ENCODE peak calls at places on chromosomes 1 and 21, in nine cellular contexts. One of them, this sample, is unnamed.

GRCh38 chr1:164794310-164794709 is 235.3 kb downstream of the PBX1 start:
- DNase-seq in dorsolateral prefrontal cortex: no peak
- DNase-seq in mammary epithelial cell: peak
- DNase-seq in NB4: peak
- DNase-seq in tibial artery: no peak
- DNase-seq in epithelial cell of proximal tubule: peak
- DNase-seq in lung: no peak
- DNase-seq in left lung: no peak
- DNase-seq in cardiac fibroblast: peak
- DNase-seq in this sample: no peak

GRCh38 chr1:12038356-12039140 is 19.2 kb downstream of the MIIP start:
- DNase-seq in mammary epithelial cell: no peak
- DNase-seq in left lung: peak
- DNase-seq in lung: no peak
- DNase-seq in dorsolateral prefrontal cortex: no peak
- DNase-seq in epithelial cell of proximal tubule: no peak
- DNase-seq in tibial artery: no peak
- DNase-seq in cardiac fibroblast: no peak
- DNase-seq in NB4: no peak
- DNase-seq in this sample: no peak

GRCh38 chr21:44458971-44459711 is 3.8 kb downstream of the LRRC3 start:
- DNase-seq in cardiac fibroblast: no peak
- DNase-seq in tibial artery: peak
- DNase-seq in left lung: peak
- DNase-seq in dorsolateral prefrontal cortex: no peak
- DNase-seq in mammary epithelial cell: no peak
- DNase-seq in epithelial cell of proximal tubule: no peak
- DNase-seq in lung: no peak
- DNase-seq in NB4: no peak
- DNase-seq in this sample: no peak

GRCh38 chr21:16193758-16194606 is 464.2 kb downstream of the USP25 start:
- DNase-seq in mammary epithelial cell: peak
- DNase-seq in cardiac fibroblast: peak
- DNase-seq in epithelial cell of proximal tubule: peak
- DNase-seq in tibial artery: peak
- DNase-seq in lung: peak
- DNase-seq in dorsolateral prefrontal cortex: peak
- DNase-seq in left lung: peak
- DNase-seq in NB4: peak
- DNase-seq in this sample: peak

GRCh38 chr21:46458315-46459023 is at the start of gene DIP2A:
- DNase-seq in tibial artery: peak
- DNase-seq in epithelial cell of proximal tubule: peak
- DNase-seq in left lung: peak
- DNase-seq in lung: peak
- DNase-seq in cardiac fibroblast: peak
- DNase-seq in mammary epithelial cell: peak
- DNase-seq in dorsolateral prefrontal cortex: peak
- DNase-seq in NB4: peak
- DNase-seq in this sample: peak

GRCh38 chr1:117710710-117711109 is 104.9 kb downstream of the TENT5C start:
- DNase-seq in left lung: no peak
- DNase-seq in lung: no peak
- DNase-seq in epithelial cell of proximal tubule: no peak
- DNase-seq in tibial artery: no peak
- DNase-seq in NB4: peak
- DNase-seq in mammary epithelial cell: no peak
- DNase-seq in cardiac fibroblast: no peak
- DNase-seq in dorsolateral prefrontal cortex: no peak
- DNase-seq in this sample: no peak

GRCh38 chr1:2866415-2867086 is 65.1 kb upstream of the TTC34 start:
- DNase-seq in mammary epithelial cell: no peak
- DNase-seq in left lung: peak
- DNase-seq in tibial artery: no peak
- DNase-seq in lung: no peak
- DNase-seq in NB4: no peak
- DNase-seq in dorsolateral prefrontal cortex: no peak
- DNase-seq in epithelial cell of proximal tubule: no peak
- DNase-seq in cardiac fibroblast: no peak
- DNase-seq in this sample: no peak

GRCh38 chr1:168972887-168973286 is 133.6 kb upstream of the ATP1B1 start:
- DNase-seq in cardiac fibroblast: peak
- DNase-seq in NB4: no peak
- DNase-seq in epithelial cell of proximal tubule: no peak
- DNase-seq in mammary epithelial cell: no peak
- DNase-seq in lung: peak
- DNase-seq in tibial artery: no peak
- DNase-seq in dorsolateral prefrontal cortex: no peak
- DNase-seq in left lung: no peak
- DNase-seq in this sample: no peak

GRCh38 chr1:154346276-154346914 is 21.1 kb downstream of the ATP8B2 start:
- DNase-seq in mammary epithelial cell: no peak
- DNase-seq in left lung: no peak
- DNase-seq in epithelial cell of proximal tubule: no peak
- DNase-seq in NB4: peak
- DNase-seq in tibial artery: no peak
- DNase-seq in dorsolateral prefrontal cortex: no peak
- DNase-seq in lung: no peak
- DNase-seq in cardiac fibroblast: no peak
- DNase-seq in this sample: no peak

GRCh38 chr21:31182231-31183129 is 144.2 kb upstream of the KRTAP19-8 start:
- DNase-seq in lung: no peak
- DNase-seq in cardiac fibroblast: no peak
- DNase-seq in mammary epithelial cell: no peak
- DNase-seq in left lung: no peak
- DNase-seq in dorsolateral prefrontal cortex: no peak
- DNase-seq in epithelial cell of proximal tubule: no peak
- DNase-seq in NB4: no peak
- DNase-seq in tibial artery: no peak
- DNase-seq in this sample: no peak

GRCh38 chr1:222817529-222817928 is 2.7 kb downstream of the DISP1 start:
- DNase-seq in tibial artery: peak
- DNase-seq in dorsolateral prefrontal cortex: no peak
- DNase-seq in epithelial cell of proximal tubule: peak
- DNase-seq in NB4: peak
- DNase-seq in cardiac fibroblast: peak
- DNase-seq in left lung: no peak
- DNase-seq in mammary epithelial cell: peak
- DNase-seq in lung: no peak
- DNase-seq in this sample: no peak

GRCh38 chr1:41360074-41361027 is 883 bp upstream of the FOXO6 start:
- DNase-seq in epithelial cell of proximal tubule: no peak
- DNase-seq in left lung: no peak
- DNase-seq in cardiac fibroblast: no peak
- DNase-seq in tibial artery: peak
- DNase-seq in mammary epithelial cell: no peak
- DNase-seq in NB4: no peak
- DNase-seq in dorsolateral prefrontal cortex: no peak
- DNase-seq in lung: no peak
- DNase-seq in this sample: peak

GRCh38 chr1:191343816-191344215 is 814.4 kb upstream of the RGS18 start:
- DNase-seq in tibial artery: no peak
- DNase-seq in NB4: no peak
- DNase-seq in lung: no peak
- DNase-seq in dorsolateral prefrontal cortex: no peak
- DNase-seq in left lung: no peak
- DNase-seq in mammary epithelial cell: no peak
- DNase-seq in cardiac fibroblast: peak
- DNase-seq in epithelial cell of proximal tubule: peak
- DNase-seq in this sample: no peak

GRCh38 chr1:8211620-8212442 is 106.1 kb upstream of the SLC45A1 start:
- DNase-seq in NB4: peak
- DNase-seq in lung: peak
- DNase-seq in left lung: peak
- DNase-seq in epithelial cell of proximal tubule: peak
- DNase-seq in cardiac fibroblast: peak
- DNase-seq in mammary epithelial cell: peak
- DNase-seq in dorsolateral prefrontal cortex: no peak
- DNase-seq in tibial artery: peak
- DNase-seq in this sample: peak

GRCh38 chr1:37085393-37085792 is 51.1 kb upstream of the GRIK3 start:
- DNase-seq in epithelial cell of proximal tubule: no peak
- DNase-seq in left lung: no peak
- DNase-seq in tibial artery: no peak
- DNase-seq in mammary epithelial cell: no peak
- DNase-seq in dorsolateral prefrontal cortex: no peak
- DNase-seq in NB4: peak
- DNase-seq in cardiac fibroblast: no peak
- DNase-seq in lung: no peak
- DNase-seq in this sample: no peak

GRCh38 chr21:43188181-43188580 is 19.4 kb downstream of the CRYAA start:
- DNase-seq in lung: no peak
- DNase-seq in epithelial cell of proximal tubule: no peak
- DNase-seq in tibial artery: peak
- DNase-seq in left lung: no peak
- DNase-seq in cardiac fibroblast: no peak
- DNase-seq in dorsolateral prefrontal cortex: no peak
- DNase-seq in NB4: no peak
- DNase-seq in mammary epithelial cell: no peak
- DNase-seq in this sample: no peak

DNA sequence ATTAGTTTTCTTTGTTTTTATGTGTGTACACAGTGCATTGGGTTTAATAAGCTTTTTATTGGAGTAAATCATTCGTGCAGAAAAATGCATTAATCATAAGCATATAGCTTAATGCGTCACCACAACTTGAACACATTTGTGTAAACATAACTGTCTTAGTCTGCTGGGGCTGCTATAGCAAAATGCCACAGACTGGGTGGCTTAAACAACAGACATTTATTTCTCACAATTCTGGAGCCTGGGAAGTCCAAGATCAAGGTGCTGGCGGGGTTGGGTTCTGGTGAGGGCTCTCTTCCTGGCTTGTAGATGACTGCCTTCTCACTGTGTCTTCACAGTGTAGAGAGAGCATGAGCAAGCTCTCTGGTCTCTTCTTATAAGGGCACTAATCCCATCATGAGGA is 17.6 kb upstream of the SLC6A9 start:
- DNase-seq in lung: no peak
- DNase-seq in dorsolateral prefrontal cortex: no peak
- DNase-seq in tibial artery: no peak
- DNase-seq in epithelial cell of proximal tubule: no peak
- DNase-seq in cardiac fibroblast: peak
- DNase-seq in NB4: no peak
- DNase-seq in mammary epithelial cell: peak
- DNase-seq in left lung: no peak
- DNase-seq in this sample: no peak
- H3K4me3 ChIP-seq in lung: no peak
- H3K4me3 ChIP-seq in dorsolateral prefrontal cortex: no peak
- H3K4me3 ChIP-seq in tibial artery: no peak
- H3K4me3 ChIP-seq in epithelial cell of proximal tubule: no peak
- H3K4me3 ChIP-seq in cardiac fibroblast: no peak
- H3K4me3 ChIP-seq in NB4: no peak
- H3K4me3 ChIP-seq in mammary epithelial cell: no peak
- H3K4me3 ChIP-seq in left lung: no peak
- H3K4me3 ChIP-seq in this sample: no peak

DNA sequence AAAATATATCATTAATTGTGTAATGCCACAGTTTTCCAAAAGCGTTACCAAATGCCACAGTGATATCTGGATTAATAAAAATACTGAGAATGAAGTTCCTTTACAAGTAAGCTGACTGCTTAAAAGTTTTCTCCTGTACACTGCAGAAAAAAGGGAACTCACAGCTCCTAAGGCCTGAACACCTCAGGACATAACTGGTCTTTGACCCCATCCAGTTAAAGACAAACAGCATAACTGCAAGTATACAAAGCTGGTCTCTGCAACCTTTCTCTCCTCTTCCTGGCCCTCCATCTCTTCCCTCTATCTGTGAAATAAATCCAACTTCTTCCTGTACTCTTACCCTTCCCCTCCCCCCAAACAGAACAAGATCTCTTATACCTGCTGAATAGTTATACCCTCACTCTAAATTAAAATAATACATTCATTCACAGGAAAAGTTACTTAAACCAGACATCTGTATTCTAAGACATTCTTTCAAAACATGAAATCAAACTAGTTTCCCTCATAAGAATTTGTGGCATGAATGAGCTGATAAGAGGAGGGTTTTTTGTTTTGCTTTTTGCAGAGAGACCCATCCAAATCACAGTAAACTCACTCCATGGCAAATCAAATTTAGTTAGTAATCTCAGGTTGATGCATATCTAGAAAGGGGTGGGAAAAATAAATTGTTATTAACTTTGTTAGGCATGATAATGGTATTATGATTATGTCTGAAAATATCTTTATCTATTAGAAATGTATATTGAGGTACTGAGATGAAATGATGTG is 2.9 kb downstream of the DIPK1A start:
- DNase-seq in lung: no peak
- DNase-seq in mammary epithelial cell: no peak
- DNase-seq in NB4: no peak
- DNase-seq in cardiac fibroblast: no peak
- DNase-seq in tibial artery: no peak
- DNase-seq in left lung: no peak
- DNase-seq in epithelial cell of proximal tubule: no peak
- DNase-seq in dorsolateral prefrontal cortex: no peak
- DNase-seq in this sample: no peak
- H3K4me3 ChIP-seq in lung: no peak
- H3K4me3 ChIP-seq in mammary epithelial cell: no peak
- H3K4me3 ChIP-seq in NB4: no peak
- H3K4me3 ChIP-seq in cardiac fibroblast: no peak
- H3K4me3 ChIP-seq in tibial artery: no peak
- H3K4me3 ChIP-seq in left lung: no peak
- H3K4me3 ChIP-seq in epithelial cell of proximal tubule: no peak
- H3K4me3 ChIP-seq in dorsolateral prefrontal cortex: no peak
- H3K4me3 ChIP-seq in this sample: no peak

DNA sequence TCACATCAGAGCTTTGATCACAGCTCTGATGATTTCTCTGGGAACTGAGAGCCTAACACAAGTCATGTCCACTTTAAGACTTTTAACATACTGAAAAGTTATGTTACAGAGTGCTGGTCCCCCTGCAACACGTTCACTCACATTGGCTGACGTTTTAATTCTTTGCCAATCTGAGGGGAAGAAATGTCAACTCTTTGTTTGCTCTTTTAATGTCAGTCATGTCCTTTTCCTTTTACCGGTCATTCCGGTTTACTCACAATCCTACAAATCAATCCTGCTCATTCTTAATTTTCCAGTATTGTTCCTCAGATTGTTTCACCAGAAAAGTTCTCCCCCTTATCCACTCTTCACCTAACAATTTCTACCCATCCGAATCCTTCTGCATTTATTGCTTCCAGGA is 953 bp upstream of the CD46 start:
- DNase-seq in tibial artery: no peak
- DNase-seq in cardiac fibroblast: no peak
- DNase-seq in dorsolateral prefrontal cortex: no peak
- DNase-seq in NB4: peak
- DNase-seq in epithelial cell of proximal tubule: no peak
- DNase-seq in left lung: no peak
- DNase-seq in mammary epithelial cell: peak
- DNase-seq in lung: no peak
- DNase-seq in this sample: no peak
- H3K4me3 ChIP-seq in tibial artery: peak
- H3K4me3 ChIP-seq in cardiac fibroblast: no peak
- H3K4me3 ChIP-seq in dorsolateral prefrontal cortex: peak
- H3K4me3 ChIP-seq in NB4: peak
- H3K4me3 ChIP-seq in epithelial cell of proximal tubule: peak
- H3K4me3 ChIP-seq in left lung: peak
- H3K4me3 ChIP-seq in mammary epithelial cell: peak
- H3K4me3 ChIP-seq in lung: no peak
- H3K4me3 ChIP-seq in this sample: no peak

DNA sequence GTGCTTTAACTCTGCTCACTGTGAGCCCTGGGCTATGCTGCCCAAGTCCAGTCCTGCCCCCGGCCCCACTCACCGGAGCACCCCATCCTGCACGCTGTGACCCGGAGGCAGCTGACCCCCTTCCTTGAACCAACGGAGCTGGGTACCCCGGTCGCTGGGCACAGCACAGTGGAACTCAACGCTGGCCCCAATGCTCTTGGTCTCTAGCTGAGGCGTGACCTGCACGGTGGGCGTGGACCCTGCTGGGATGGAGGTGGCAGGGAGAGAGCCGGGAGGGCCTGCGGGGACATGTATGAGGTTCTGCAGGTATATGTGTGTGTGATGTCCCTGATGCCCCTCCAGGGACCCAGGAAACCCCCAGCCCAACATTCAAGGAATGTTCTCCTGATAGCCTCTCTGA is 24.7 kb downstream of the LDLRAD2 start:
- DNase-seq in epithelial cell of proximal tubule: no peak
- DNase-seq in cardiac fibroblast: no peak
- DNase-seq in left lung: peak
- DNase-seq in lung: no peak
- DNase-seq in tibial artery: no peak
- DNase-seq in NB4: no peak
- DNase-seq in dorsolateral prefrontal cortex: no peak
- DNase-seq in mammary epithelial cell: no peak
- DNase-seq in this sample: no peak
- H3K4me3 ChIP-seq in epithelial cell of proximal tubule: no peak
- H3K4me3 ChIP-seq in cardiac fibroblast: no peak
- H3K4me3 ChIP-seq in left lung: no peak
- H3K4me3 ChIP-seq in lung: no peak
- H3K4me3 ChIP-seq in tibial artery: no peak
- H3K4me3 ChIP-seq in NB4: no peak
- H3K4me3 ChIP-seq in dorsolateral prefrontal cortex: no peak
- H3K4me3 ChIP-seq in mammary epithelial cell: no peak
- H3K4me3 ChIP-seq in this sample: no peak

This sample was measured in aorta.